ENCODE peak calls at places on chromosomes 16 and 17, in six cellular contexts. One of them, this sample, is unnamed.

GRCh38 chr17:38704645-38705522 is at the start of gene MLLT6:
- DNase-seq in NCI-H510A treated with DMSO at 0.1 percent for 48 hours: peak
- DNase-seq in pancreas: peak
- DNase-seq in cerebellum: peak
- DNase-seq in MG63: peak
- DNase-seq in CD8-positive, alpha-beta T cell: peak
- DNase-seq in this sample: peak

GRCh38 chr16:81326971-81327370 is 12.2 kb downstream of the GAN start:
- DNase-seq in NCI-H510A treated with DMSO at 0.1 percent for 48 hours: no peak
- DNase-seq in pancreas: no peak
- DNase-seq in cerebellum: no peak
- DNase-seq in MG63: no peak
- DNase-seq in CD8-positive, alpha-beta T cell: no peak
- DNase-seq in this sample: no peak

GRCh38 chr16:21060027-21060510 is 90.6 kb downstream of the DNAH3 start:
- DNase-seq in NCI-H510A treated with DMSO at 0.1 percent for 48 hours: no peak
- DNase-seq in pancreas: peak
- DNase-seq in cerebellum: peak
- DNase-seq in MG63: no peak
- DNase-seq in CD8-positive, alpha-beta T cell: no peak
- DNase-seq in this sample: no peak

GRCh38 chr16:23072084-23072599 is 77.1 kb downstream of the USP31 start:
- DNase-seq in NCI-H510A treated with DMSO at 0.1 percent for 48 hours: no peak
- DNase-seq in pancreas: no peak
- DNase-seq in cerebellum: peak
- DNase-seq in MG63: peak
- DNase-seq in CD8-positive, alpha-beta T cell: no peak
- DNase-seq in this sample: peak

GRCh38 chr17:7687072-7687907 is at the start of gene TP53:
- DNase-seq in NCI-H510A treated with DMSO at 0.1 percent for 48 hours: peak
- DNase-seq in pancreas: peak
- DNase-seq in cerebellum: peak
- DNase-seq in MG63: peak
- DNase-seq in CD8-positive, alpha-beta T cell: peak
- DNase-seq in this sample: peak

GRCh38 chr17:12765544-12765943 is 23.8 kb upstream of the ARHGAP44 start:
- DNase-seq in NCI-H510A treated with DMSO at 0.1 percent for 48 hours: no peak
- DNase-seq in pancreas: no peak
- DNase-seq in cerebellum: no peak
- DNase-seq in MG63: peak
- DNase-seq in CD8-positive, alpha-beta T cell: no peak
- DNase-seq in this sample: no peak

GRCh38 chr17:76408037-76408849 is 23.8 kb downstream of the SPHK1 start:
- DNase-seq in NCI-H510A treated with DMSO at 0.1 percent for 48 hours: peak
- DNase-seq in pancreas: peak
- DNase-seq in cerebellum: peak
- DNase-seq in MG63: peak
- DNase-seq in CD8-positive, alpha-beta T cell: peak
- DNase-seq in this sample: no peak

GRCh38 chr17:59607817-59608403 is 11.8 kb upstream of the CLTC start:
- DNase-seq in NCI-H510A treated with DMSO at 0.1 percent for 48 hours: no peak
- DNase-seq in pancreas: no peak
- DNase-seq in cerebellum: no peak
- DNase-seq in MG63: no peak
- DNase-seq in CD8-positive, alpha-beta T cell: no peak
- DNase-seq in this sample: no peak

GRCh38 chr17:79613195-79613517 is 2.3 kb upstream of the RBFOX3 start:
- DNase-seq in NCI-H510A treated with DMSO at 0.1 percent for 48 hours: no peak
- DNase-seq in pancreas: no peak
- DNase-seq in cerebellum: no peak
- DNase-seq in MG63: no peak
- DNase-seq in CD8-positive, alpha-beta T cell: no peak
- DNase-seq in this sample: no peak

GRCh38 chr17:20268700-20269475 is 198.5 kb downstream of the LGALS9B start:
- DNase-seq in NCI-H510A treated with DMSO at 0.1 percent for 48 hours: no peak
- DNase-seq in pancreas: no peak
- DNase-seq in cerebellum: no peak
- DNase-seq in MG63: no peak
- DNase-seq in CD8-positive, alpha-beta T cell: no peak
- DNase-seq in this sample: no peak